ENCODE peak calls at places on chromosomes 7 and 10, in eight cellular contexts. J, E, O, Z, G, P, R and X are unnamed samples.

GRCh38 chr7:30348083-30348560 is 63.7 kb downstream of the ZNRF2 start:
- DNase-seq in E (no peak), G (peak; percentile 23), P (peak; percentile 21), Z (peak; percentile 88), O (no peak), R (peak; percentile 94), J (no peak), X (peak; percentile 59)

GRCh38 chr10:78805176-78805575 is 263.6 kb upstream of the ZMIZ1 start:
- DNase-seq in O (peak; percentile 84), Z (peak; percentile 99), J (no peak), E (no peak), P (no peak), R (peak; percentile 100), G (no peak), X (peak; percentile 62)

GRCh38 chr10:72009430-72010081 is 45.4 kb downstream of the CHST3 start:
- DNase-seq in G (no peak), P (peak; percentile 41), O (peak; percentile 100), R (peak; percentile 94), J (no peak), Z (peak; percentile 94), E (no peak), X (no peak)

GRCh38 chr7:27611043-27611442 is 51.6 kb downstream of the HIBADH start:
- DNase-seq in P (no peak), E (no peak), G (no peak), Z (peak; percentile 41), O (no peak), R (peak; percentile 41), J (no peak), X (no peak)

GRCh38 chr7:156497776-156498509 is 142.6 kb upstream of the RNF32 start:
- DNase-seq in E (no peak), G (no peak), P (no peak), O (no peak), R (no peak), Z (no peak), J (no peak), X (no peak)

GRCh38 chr7:17406756-17407155 is 108.3 kb downstream of the AHR start:
- DNase-seq in P (no peak), G (no peak), E (no peak), J (no peak), O (no peak), R (peak; percentile 42), Z (peak; percentile 22), X (no peak)

GRCh38 chr10:7378602-7379403 is 32.0 kb downstream of the SFMBT2 start:
- DNase-seq in J (no peak), E (no peak), P (no peak), R (no peak), O (no peak), G (no peak), Z (no peak), X (no peak)

GRCh38 chr7:22726345-22726848 is 603 bp upstream of the IL6 start:
- DNase-seq in P (peak; percentile 50), J (no peak), R (peak; percentile 85), G (peak; percentile 76), O (no peak), E (peak; percentile 84), Z (peak; percentile 90), X (peak; percentile 51)

GRCh38 chr10:26172126-26172525 is 44.4 kb upstream of the GAD2 start:
- DNase-seq in G (no peak), E (peak; percentile 54), Z (no peak), R (no peak), P (no peak), J (no peak), O (no peak), X (no peak)

GRCh38 chr10:124798364-124798763 is 3.3 kb upstream of the ABRAXAS2 start:
- DNase-seq in E (no peak), R (no peak), G (no peak), O (no peak), J (no peak), P (no peak), Z (no peak), X (no peak)

DNA sequence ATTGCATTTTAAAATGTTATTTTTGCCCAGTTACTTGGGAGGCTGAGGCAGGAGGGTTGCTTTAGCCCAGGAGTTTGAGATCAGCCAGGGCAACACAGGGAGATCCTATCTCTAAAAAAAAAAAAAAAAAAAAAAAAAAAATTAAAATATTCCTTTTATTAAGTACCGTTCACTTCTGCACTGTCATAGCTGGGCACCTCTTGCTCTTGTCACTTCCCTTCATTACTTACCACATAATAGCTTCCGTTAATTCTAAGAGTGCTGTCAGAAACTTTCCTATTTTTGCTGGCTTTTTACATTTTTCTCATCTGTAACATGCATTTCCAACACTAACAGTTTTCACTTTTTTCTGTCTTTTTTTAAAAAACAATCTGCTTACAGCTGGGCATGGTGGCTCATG is 132.9 kb downstream of the PIP4K2A start:
- DNase-seq in O (no peak), E (no peak), J (no peak), Z (no peak), R (no peak), P (no peak), G (no peak), X (no peak)
- H3K27ac ChIP-seq in O (no peak overlapping the region), E (no peak overlapping the region), J (no peak overlapping the region), Z (no peak overlapping the region), R (no peak overlapping the region), P (no peak overlapping the region), G (no peak overlapping the region), X (no peak overlapping the region)

GRCh38 chr10:49185213-49185612 is 3.0 kb downstream of the TMEM273 start:
- DNase-seq in J (no peak), E (no peak), R (no peak), Z (no peak), O (no peak), G (no peak), P (no peak), X (no peak)
- H3K4me1 ChIP-seq in J (peaks cover 5% of the 10 kb centered on the region), E (no peaks in the 10 kb centered on the region), R (peaks cover 2% of the 10 kb centered on the region), Z (no peaks in the 10 kb centered on the region), O (peaks cover 18% of the 10 kb centered on the region), G (no peaks in the 10 kb centered on the region), P (no peaks in the 10 kb centered on the region), X (no peaks in the 10 kb centered on the region)

GRCh38 chr10:13099144-13099665 is 758 bp upstream of the OPTN start:
- DNase-seq in P (no peak), G (peak; percentile 74), R (no peak), E (peak; percentile 88), O (no peak), J (peak; percentile 61), Z (peak; percentile 57), X (peak; percentile 61)

GRCh38 chr10:13100349-13101294 is 659 bp downstream of the OPTN start:
- DNase-seq in E (peak; percentile 50), J (peak; percentile 73), G (peak; percentile 45), Z (peak; percentile 31), O (peak; percentile 77), P (no peak), R (peak; percentile 42), X (peak; percentile 65)

GRCh38 chr10:13102002-13102794 is 2.2 kb downstream of the OPTN start:
- DNase-seq in O (no peak), G (no peak), Z (peak; percentile 26), R (peak; percentile 15), E (no peak), P (no peak), J (no peak), X (peak; percentile 19)

GRCh38 chr10:13103554-13103953 is 3.6 kb downstream of the OPTN start:
- DNase-seq in P (no peak), O (no peak), E (no peak), G (no peak), J (no peak), R (no peak), Z (no peak), X (no peak)

GRCh38 chr10:13099666-13100348 is at the start of gene OPTN:
- DNase-seq in R (peak; percentile 77), Z (peak; percentile 83), G (peak; percentile 83), O (peak; percentile 92), J (peak; percentile 92), E (peak; percentile 91), P (no peak), X (peak; percentile 82)
- H3K27ac ChIP-seq in R (peak within 1 kb of the TSS; percentile 91), Z (peak within 1 kb of the TSS; percentile 93), G (peak within 1 kb of the TSS; percentile 98), O (peak within 1 kb of the TSS; percentile 99), J (peak within 1 kb of the TSS; percentile 91), E (no peak within 1 kb of the TSS), P (peak within 1 kb of the TSS; percentile 97), X (peak within 1 kb of the TSS; percentile 94)

GRCh38 chr7:159008055-159008405 is 136.6 kb downstream of the VIPR2 start:
- DNase-seq in P (no peak), Z (no peak), R (no peak), O (no peak), E (no peak), J (no peak), G (no peak), X (no peak)
- H3K4me1 ChIP-seq in P (no peaks in the 10 kb centered on the region), Z (peaks cover 5% of the 10 kb centered on the region), R (no peaks in the 10 kb centered on the region), O (peaks cover 29% of the 10 kb centered on the region), E (no peaks in the 10 kb centered on the region), J (peaks cover 4% of the 10 kb centered on the region), G (peaks cover 18% of the 10 kb centered on the region), X (no peaks in the 10 kb centered on the region)

GRCh38 chr7:100093498-100093897 is 4.7 kb downstream of the COPS6 start:
- DNase-seq in Z (no peak), R (no peak), O (no peak), P (no peak), E (no peak), J (no peak), G (no peak), X (no peak)
- H3K27ac ChIP-seq in Z (no peak overlapping the region), R (peak overlapping the region; percentile 53), O (no peak overlapping the region), P (no peak overlapping the region), E (no peak overlapping the region), J (no peak overlapping the region), G (no peak overlapping the region), X (no peak overlapping the region)

DNA sequence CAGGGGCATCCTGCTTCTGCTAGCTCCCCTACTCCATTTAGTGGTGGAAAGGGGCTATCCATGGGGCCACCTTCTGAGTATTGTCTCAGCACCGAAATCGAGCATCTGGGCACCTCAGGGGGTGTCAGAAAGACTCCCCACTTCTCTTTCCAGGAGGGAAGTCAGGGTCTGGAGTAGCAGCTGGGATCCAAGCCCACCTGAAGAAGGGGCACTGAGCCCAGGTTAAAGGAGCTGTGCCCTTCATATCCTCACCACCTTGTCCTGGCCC is 2.6 kb downstream of the FLNC start:
- DNase-seq in J (no peak), P (no peak), G (no peak), R (no peak), O (no peak), Z (no peak), E (no peak), X (no peak)
- H3K4me1 ChIP-seq in J (peaks cover 21% of the 10 kb centered on the region), P (peaks cover 12% of the 10 kb centered on the region), G (peaks cover 45% of the 10 kb centered on the region), R (peaks cover 25% of the 10 kb centered on the region), O (peaks cover 81% of the 10 kb centered on the region), Z (peaks cover 35% of the 10 kb centered on the region), E (peaks cover 5% of the 10 kb centered on the region), X (no peaks in the 10 kb centered on the region)

GRCh38 chr10:119111968-119112515 is 8.1 kb downstream of the DENND10 start:
- DNase-seq in P (no peak), E (no peak), O (no peak), Z (peak; percentile 82), R (peak; percentile 73), G (no peak), J (no peak), X (no peak)

GRCh38 chr10:119115921-119116320 is 12.0 kb downstream of the DENND10 start:
- DNase-seq in R (no peak), Z (no peak), P (no peak), O (no peak), G (no peak), J (no peak), E (no peak), X (no peak)

GRCh38 chr10:119116326-119116951 is 12.5 kb downstream of the DENND10 start:
- DNase-seq in O (no peak), E (no peak), P (no peak), G (no peak), Z (no peak), J (no peak), R (no peak), X (no peak)

GRCh38 chr10:119118231-119118630 is 14.3 kb downstream of the DENND10 start:
- DNase-seq in G (no peak), E (no peak), R (no peak), O (no peak), J (no peak), Z (no peak), P (no peak), X (no peak)

GRCh38 chr10:119113805-119114732 is 10.2 kb downstream of the DENND10 start:
- DNase-seq in Z (peak; percentile 95), R (peak; percentile 70), J (no peak), E (no peak), O (no peak), P (no peak), G (peak; percentile 53), X (no peak)
- H3K27ac ChIP-seq in Z (peak overlapping the region; percentile 87), R (peak overlapping the region; percentile 6), J (no peak overlapping the region), E (no peak overlapping the region), O (no peak overlapping the region), P (no peak overlapping the region), G (peak overlapping the region; percentile 81), X (no peak overlapping the region)